ENCODE peak calls at places on chromosomes 11 and 22, in seven cellular contexts. T is LHCN-M2, L is T-helper 17 cell, P is T47D, H is mucosa of descending colon, E is SW480, F is neural progenitor cell. U is an unnamed sample.

GRCh38 chr22:17774206-17774927 is at the start of gene BID:
- DNase-seq in L (peak; percentile 47), H (peak; percentile 80), E (no peak), T (no peak), F (peak; percentile 66), P (peak; percentile 45), U (peak; percentile 69)

GRCh38 chr22:46056169-46057041 is 79.4 kb upstream of the WNT7B start:
- DNase-seq in E (no peak), T (peak; percentile 72), L (no peak), P (peak; percentile 44), H (peak; percentile 47), F (no peak), U (peak; percentile 28)

GRCh38 chr11:114280696-114281095 is 15.5 kb upstream of the NNMT start:
- DNase-seq in F (peak; percentile 88), E (peak; percentile 67), L (no peak), P (peak; percentile 85), T (peak; percentile 92), H (peak; percentile 46), U (no peak)

GRCh38 chr11:74019860-74020259 is 11.0 kb upstream of the UCP3 start:
- DNase-seq in P (no peak), T (no peak), F (no peak), H (no peak), E (no peak), L (no peak), U (no peak)

GRCh38 chr11:122682464-122682863 is 26.9 kb downstream of the UBASH3B start:
- DNase-seq in E (no peak), L (no peak), T (no peak), P (no peak), H (no peak), F (no peak), U (no peak)

GRCh38 chr11:11780843-11781242 is 60.9 kb upstream of the USP47 start:
- DNase-seq in P (peak; percentile 11), L (no peak), E (no peak), H (no peak), T (no peak), F (no peak), U (no peak)

GRCh38 chr11:119509969-119510401 is 87.0 kb upstream of the THY1 start:
- DNase-seq in P (no peak), F (no peak), T (peak; percentile 100), H (no peak), E (peak; percentile 46), L (no peak), U (no peak)

GRCh38 chr22:39446239-39446721 is 10.5 kb upstream of the MGAT3 start:
- DNase-seq in P (no peak), H (peak; percentile 58), E (peak; percentile 57), T (no peak), L (no peak), F (peak; percentile 45), U (peak; percentile 50)

GRCh38 chr22:28019360-28019759 is 100.3 kb upstream of the PITPNB start:
- DNase-seq in F (no peak), E (peak; percentile 52), L (no peak), P (no peak), T (peak; percentile 69), H (peak; percentile 4), U (no peak)

GRCh38 chr22:39287076-39287743 is 32.2 kb downstream of the RPL3 start:
- DNase-seq in F (no peak), H (no peak), T (no peak), E (peak; percentile 18), P (no peak), L (no peak), U (no peak)

GRCh38 chr11:93131709-93132108 is 66.1 kb downstream of the SLC36A4 start:
- DNase-seq in H (no peak), E (no peak), P (peak; percentile 72), F (peak; percentile 57), L (no peak), T (peak; percentile 23), U (no peak)

GRCh38 chr11:65320386-65321075 is 5.9 kb downstream of the CDC42EP2 start:
- DNase-seq in L (no peak), E (no peak), P (no peak), T (no peak), F (no peak), H (no peak), U (no peak)

GRCh38 chr11:89436071-89436470 is 55.1 kb downstream of the NOX4 start:
- DNase-seq in L (no peak), F (peak; percentile 35), P (peak; percentile 38), T (peak; percentile 0), H (no peak), E (peak; percentile 5), U (no peak)

GRCh38 chr22:22168190-22168940 is 76.2 kb upstream of the VPREB1 start:
- DNase-seq in F (peak; percentile 30), T (peak; percentile 62), P (peak; percentile 78), L (no peak), H (no peak), E (peak; percentile 63), U (no peak)

GRCh38 chr11:12404461-12404860 is 27.1 kb downstream of the PARVA start:
- DNase-seq in H (no peak), L (no peak), E (no peak), P (no peak), T (no peak), F (no peak), U (no peak)

GRCh38 chr22:24796056-24796455 is 10.0 kb upstream of the SGSM1 start:
- DNase-seq in H (no peak), P (no peak), E (no peak), F (no peak), T (no peak), L (no peak), U (no peak)

GRCh38 chr11:126317681-126318641 is 14.1 kb downstream of the DCPS start:
- DNase-seq in E (peak; percentile 87), L (no peak), F (no peak), H (peak; percentile 51), T (peak; percentile 46), P (no peak), U (peak; percentile 49)

GRCh38 chr11:43574949-43575915 is 105.3 kb upstream of the HSD17B12 start:
- DNase-seq in F (peak; percentile 87), P (no peak), T (peak; percentile 48), E (peak; percentile 22), L (no peak), H (no peak), U (peak; percentile 35)

GRCh38 chr22:17606472-17606871 is 22.1 kb downstream of the ATP6V1E1 start:
- DNase-seq in H (no peak), L (no peak), E (no peak), T (no peak), F (no peak), P (no peak), U (no peak)

GRCh38 chr11:10637629-10638028 is 55.9 kb downstream of the IRAG1 start:
- DNase-seq in T (no peak), F (no peak), P (no peak), E (no peak), H (no peak), L (no peak), U (no peak)

GRCh38 chr11:70128435-70128906 is 50.4 kb downstream of the ANO1 start:
- DNase-seq in F (no peak), T (peak; percentile 10), E (peak; percentile 46), L (no peak), H (no peak), P (peak; percentile 89), U (no peak)

GRCh38 chr22:23122216-23122957 is 19.4 kb downstream of the RSPH14 start:
- DNase-seq in E (no peak), L (no peak), P (no peak), T (peak; percentile 23), F (no peak), H (no peak), U (no peak)

GRCh38 chr22:33210129-33210784 is 152.1 kb upstream of the SYN3 start:
- DNase-seq in P (peak; percentile 42), F (peak; percentile 64), H (no peak), T (peak; percentile 15), L (no peak), E (peak; percentile 54), U (no peak)

GRCh38 chr11:12854829-12855228 is 154.3 kb upstream of the RASSF10 start:
- DNase-seq in T (no peak), E (no peak), P (no peak), L (no peak), H (no peak), F (no peak), U (no peak)

GRCh38 chr22:44664149-44664548 is 37.9 kb upstream of the PRR5 start:
- DNase-seq in H (peak; percentile 69), T (no peak), E (no peak), L (no peak), F (no peak), P (no peak), U (peak; percentile 76)

GRCh38 chr11:1293619-1294015 is 15.8 kb downstream of the TOLLIP start:
- DNase-seq in T (no peak), H (peak; percentile 61), E (peak; percentile 9), L (no peak), P (peak; percentile 47), F (no peak), U (peak; percentile 46)

GRCh38 chr11:6191733-6192132 is 7.3 kb upstream of the OR52W1 start:
- DNase-seq in L (no peak), E (no peak), P (no peak), T (no peak), H (no peak), F (no peak), U (no peak)